ENCODE peak calls at places on chromosomes 2 and 18, in six cellular contexts. P, L, M, W, T and Y are unnamed samples.

GRCh38 chr2:28082131-28082530 is 191.6 kb downstream of the BABAM2 start:
- DNase-seq in P (no peak), L (no peak), M (no peak), W (no peak), T (peak; percentile 41), Y (no peak)

GRCh38 chr2:240586919-240587800 is 626 bp downstream of the CAPN10 start:
- DNase-seq in M (peak; percentile 82), T (no peak), L (peak; percentile 65), P (peak; percentile 64), W (no peak), Y (peak; percentile 59)

GRCh38 chr2:241702405-241703127 is 727 bp downstream of the ING5 start:
- DNase-seq in T (peak; percentile 52), P (peak; percentile 90), L (peak; percentile 92), M (peak; percentile 95), W (peak; percentile 84), Y (peak; percentile 93)

GRCh38 chr2:196233808-196234501 is 62.6 kb upstream of the STK17B start:
- DNase-seq in T (peak; percentile 27), W (no peak), L (no peak), M (no peak), P (peak; percentile 82), Y (no peak)

GRCh38 chr2:231452799-231453508 is 11.3 kb downstream of the NCL start:
- DNase-seq in P (peak; percentile 22), W (peak; percentile 23), M (peak; percentile 48), L (no peak), T (no peak), Y (peak; percentile 84)

GRCh38 chr2:10223471-10223870 is 79.2 kb upstream of the HPCAL1 start:
- DNase-seq in P (no peak), W (no peak), M (peak; percentile 1), T (no peak), L (no peak), Y (no peak)

GRCh38 chr2:197212344-197213262 is 98.0 kb downstream of the ANKRD44 start:
- DNase-seq in M (no peak), W (no peak), T (peak; percentile 49), L (no peak), P (peak; percentile 59), Y (no peak)

GRCh38 chr2:152228215-152228614 is 52.7 kb upstream of the STAM2 start:
- DNase-seq in P (no peak), T (peak; percentile 9), M (no peak), W (no peak), L (no peak), Y (no peak)

GRCh38 chr2:166410828-166411472 is 35.2 kb upstream of the SCN9A start:
- DNase-seq in T (peak; percentile 96), M (no peak), W (peak; percentile 62), L (no peak), P (no peak), Y (peak; percentile 22)

GRCh38 chr2:28393115-28393836 is 618 bp downstream of the FOSL2 start:
- DNase-seq in M (peak; percentile 72), P (no peak), W (peak; percentile 63), L (peak; percentile 80), T (peak; percentile 68), Y (peak; percentile 48)

GRCh38 chr2:38416296-38417036 is 39.4 kb upstream of the ATL2 start:
- DNase-seq in T (no peak), M (no peak), W (no peak), P (peak; percentile 52), L (no peak), Y (no peak)

GRCh38 chr2:38417745-38418689 is 40.9 kb upstream of the ATL2 start:
- DNase-seq in M (no peak), L (no peak), W (no peak), T (no peak), P (peak; percentile 63), Y (no peak)

GRCh38 chr2:38415761-38416291 is 38.8 kb upstream of the ATL2 start:
- DNase-seq in T (no peak), L (no peak), M (no peak), P (peak; percentile 85), W (no peak), Y (no peak)

GRCh38 chr2:38409904-38410167 is 32.8 kb upstream of the ATL2 start:
- DNase-seq in W (no peak), P (no peak), T (no peak), M (no peak), L (no peak), Y (no peak)

GRCh38 chr2:38415023-38415422 is 38.0 kb upstream of the ATL2 start:
- DNase-seq in M (no peak), L (no peak), T (no peak), P (peak; percentile 16), W (no peak), Y (no peak)
- H3K4me2 ChIP-seq in M (no peak overlapping the region), L (no peak overlapping the region), T (no peak overlapping the region), P (peak overlapping the region; percentile 73), W (no peak overlapping the region), Y (no peak overlapping the region)

DNA sequence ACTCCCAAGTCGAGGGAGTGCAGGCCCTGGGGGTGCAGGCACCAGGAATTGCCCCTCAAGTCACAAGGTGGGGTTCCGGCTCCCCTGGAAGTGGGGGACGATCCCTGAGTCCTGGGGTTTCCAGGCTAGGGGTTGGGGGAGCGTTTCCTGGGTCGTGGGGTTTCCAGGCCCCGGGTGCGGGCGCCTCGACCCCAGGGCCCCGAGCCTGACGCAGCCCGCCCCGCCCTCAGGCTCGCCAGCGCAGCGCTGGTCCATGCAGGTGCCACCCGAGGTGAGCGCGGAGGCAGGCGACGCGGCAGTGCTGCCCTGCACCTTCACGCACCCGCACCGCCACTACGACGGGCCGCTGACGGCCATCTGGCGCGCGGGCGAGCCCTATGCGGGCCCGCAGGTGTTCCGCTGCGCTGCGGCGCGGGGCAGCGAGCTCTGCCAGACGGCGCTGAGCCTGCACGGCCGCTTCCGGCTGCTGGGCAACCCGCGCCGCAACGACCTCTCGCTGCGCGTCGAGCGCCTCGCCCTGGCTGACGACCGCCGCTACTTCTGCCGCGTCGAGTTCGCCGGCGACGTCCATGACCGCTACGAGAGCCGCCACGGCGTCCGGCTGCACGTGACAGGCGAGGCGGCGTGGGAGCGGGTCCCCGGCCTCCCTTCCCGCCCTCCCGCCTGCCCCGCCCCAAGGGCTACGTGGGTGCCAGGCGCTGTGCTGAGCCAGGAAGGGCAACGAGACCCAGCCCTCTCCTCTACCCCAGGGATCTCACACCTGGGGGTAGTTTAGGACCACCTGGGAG is 12.0 kb downstream of the SIGLEC15 start:
- DNase-seq in W (peak; percentile 45), M (peak; percentile 88), L (peak; percentile 82), P (no peak), T (no peak), Y (peak; percentile 81)
- H3K4me3 ChIP-seq in W (peak overlapping the region; percentile 27), M (peak overlapping the region; percentile 42), L (no peak overlapping the region), P (no peak overlapping the region), T (no peak overlapping the region), Y (no peak overlapping the region)

GRCh38 chr18:31533236-31533635 is 35.3 kb downstream of the DSG2 start:
- DNase-seq in T (no peak), P (no peak), M (no peak), L (no peak), W (no peak), Y (no peak)

GRCh38 chr18:31538837-31539236 is 40.9 kb downstream of the DSG2 start:
- DNase-seq in T (no peak), W (no peak), M (no peak), P (no peak), L (no peak), Y (no peak)
- H3K4me2 ChIP-seq in T (no peak overlapping the region), W (no peak overlapping the region), M (no peak overlapping the region), P (no peak overlapping the region), L (no peak overlapping the region), Y (no peak overlapping the region)

DNA sequence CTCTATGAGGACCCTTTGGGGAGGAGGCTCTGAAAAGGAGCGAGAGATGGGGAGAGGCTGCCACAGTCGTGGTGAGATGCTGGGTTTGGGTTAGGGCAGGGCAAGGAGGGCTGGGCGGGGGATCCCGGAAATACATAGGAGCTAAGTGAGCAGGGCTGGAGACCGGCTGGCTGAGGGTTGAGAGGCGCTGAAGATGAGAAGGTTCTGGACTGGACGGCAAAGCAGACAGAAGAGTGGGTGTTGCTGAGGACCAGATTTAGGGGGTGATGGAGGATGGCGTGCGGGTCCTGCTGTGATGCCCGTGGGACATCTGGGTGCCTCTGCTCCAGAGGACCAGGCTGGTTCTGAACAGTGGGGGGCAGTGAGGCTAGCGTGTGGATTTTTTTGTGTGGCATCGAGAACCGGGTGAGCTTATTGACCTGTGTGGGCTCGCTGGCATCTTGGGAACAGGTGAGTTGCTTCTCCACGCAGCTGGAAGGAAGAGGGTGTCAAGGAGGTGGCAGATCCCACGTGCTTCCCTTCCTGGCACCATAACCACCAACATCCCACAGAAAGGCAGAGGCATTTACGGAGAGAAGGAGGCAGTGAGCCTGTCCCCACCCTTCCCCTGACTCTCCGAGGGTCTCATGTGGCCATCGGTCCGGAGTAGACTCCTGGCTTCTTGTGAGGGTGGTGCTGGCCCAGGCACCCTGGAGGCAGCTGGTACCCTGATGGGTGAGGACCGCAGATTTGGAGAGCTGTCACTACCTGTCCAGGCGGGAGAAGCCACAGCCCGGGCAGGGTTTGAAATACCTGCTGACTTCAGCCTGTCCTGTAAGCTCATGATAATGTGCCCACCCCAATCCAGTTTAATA is 70.3 kb downstream of the ASB1 start:
- DNase-seq in T (no peak), M (no peak), W (no peak), P (no peak), L (no peak), Y (no peak)
- H3K4me3 ChIP-seq in T (no peak overlapping the region), M (no peak overlapping the region), W (no peak overlapping the region), P (no peak overlapping the region), L (no peak overlapping the region), Y (no peak overlapping the region)

GRCh38 chr2:101139495-101139894 is 11.7 kb downstream of the TBC1D8 start:
- DNase-seq in P (no peak), T (no peak), L (no peak), W (no peak), M (no peak), Y (no peak)

GRCh38 chr2:101140978-101141655 is 10.1 kb downstream of the TBC1D8 start:
- DNase-seq in L (no peak), W (no peak), M (no peak), P (no peak), T (peak; percentile 9), Y (peak; percentile 40)

GRCh38 chr2:101142163-101142562 is 9.0 kb downstream of the TBC1D8 start:
- DNase-seq in W (no peak), P (no peak), L (no peak), T (no peak), M (no peak), Y (no peak)

GRCh38 chr2:101135412-101136296 is 15.5 kb downstream of the TBC1D8 start:
- DNase-seq in L (no peak), T (no peak), P (no peak), M (no peak), W (no peak), Y (peak; percentile 59)

DNA sequence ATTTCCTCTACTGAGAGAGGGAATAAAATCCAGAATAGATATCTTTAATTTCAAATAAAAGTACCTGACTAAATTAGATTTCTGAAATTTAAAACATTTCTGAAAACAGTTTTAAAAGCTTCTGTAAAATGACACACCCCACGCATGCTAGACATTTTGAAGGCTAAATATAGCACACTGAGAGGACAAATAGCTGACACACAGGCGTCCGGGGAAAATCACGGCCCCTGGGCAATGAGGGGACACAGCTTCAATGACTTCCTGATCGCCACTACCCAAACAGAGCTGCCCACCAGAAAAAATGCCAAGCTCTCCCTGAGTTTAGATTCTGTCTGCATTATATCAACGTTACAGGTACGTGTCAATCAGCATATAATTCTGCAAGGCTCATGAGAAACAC is 10.9 kb downstream of the TBC1D8 start:
- DNase-seq in L (no peak), P (no peak), M (no peak), W (no peak), T (no peak), Y (no peak)
- H3K4me2 ChIP-seq in L (no peak overlapping the region), P (no peak overlapping the region), M (no peak overlapping the region), W (peak overlapping the region; percentile 64), T (no peak overlapping the region), Y (no peak overlapping the region)

DNA sequence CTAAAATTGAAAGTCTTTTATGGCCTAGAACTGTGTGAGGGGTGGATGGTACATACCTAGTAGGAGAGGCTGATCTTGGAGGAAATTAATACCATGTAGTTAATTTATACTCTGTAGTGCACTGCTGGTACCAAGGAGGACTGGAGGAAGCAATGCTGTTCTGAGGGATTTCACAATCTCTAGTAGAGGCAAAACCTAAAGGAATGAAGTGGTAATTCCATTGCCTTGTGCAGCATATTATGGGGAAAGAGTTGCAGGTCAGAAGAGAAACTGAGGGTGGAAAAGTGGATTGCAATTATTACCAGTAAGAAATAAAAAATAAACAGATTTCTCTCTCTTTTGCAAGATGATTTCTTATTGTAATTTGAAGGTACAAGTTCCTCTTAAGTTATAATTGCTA is 2.2 kb downstream of the ABI2 start:
- DNase-seq in L (no peak), P (no peak), T (peak; percentile 64), W (no peak), M (no peak), Y (peak; percentile 6)
- H3K4me3 ChIP-seq in L (peak overlapping the region; percentile 85), P (peak overlapping the region; percentile 83), T (peak overlapping the region; percentile 4), W (peak overlapping the region; percentile 76), M (peak overlapping the region; percentile 87), Y (no peak overlapping the region)